ENCODE peak calls at places on chromosome 20, in nine cellular contexts. W is fibroblast of lung, C is fibroblast of mammary gland, B is GM23338, U is glutamatergic neuron, F is HL-60, J is brain microvascular endothelial cell, Z is GM10248, N is GM06990. T is an unnamed sample.

GRCh38 chr20:43530321-43531090 is 23.0 kb downstream of the L3MBTL1 start:
- DNase-seq in W (no peak), C (no peak), B (no peak), U (no peak), F (no peak), J (no peak), Z (no peak), N (no peak), T (no peak)

GRCh38 chr20:35014537-35014936 is 58.9 kb downstream of the MYH7B start:
- DNase-seq in W (no peak), C (no peak), B (no peak), U (no peak), F (peak), J (no peak), Z (no peak), N (no peak), T (no peak)

GRCh38 chr20:8557711-8558110 is 425.6 kb downstream of the PLCB1 start:
- DNase-seq in W (peak), C (peak), B (no peak), U (no peak), F (no peak), J (peak), Z (no peak), N (no peak), T (no peak)

GRCh38 chr20:6071162-6071695 is 17.4 kb upstream of the LRRN4 start:
- DNase-seq in W (no peak), C (no peak), B (no peak), U (no peak), F (no peak), J (no peak), Z (no peak), N (no peak), T (no peak)

GRCh38 chr20:23205656-23206055 is 119.5 kb upstream of the CD93 start:
- DNase-seq in W (peak), C (peak), B (peak), U (peak), F (no peak), J (no peak), Z (no peak), N (no peak), T (no peak)

GRCh38 chr20:61966492-61967244 is 99.0 kb downstream of the TAF4 start:
- DNase-seq in W (no peak), C (no peak), B (no peak), U (no peak), F (no peak), J (no peak), Z (no peak), N (no peak), T (no peak)

GRCh38 chr20:31573555-31574295 is 31.4 kb upstream of the ID1 start:
- DNase-seq in W (peak), C (no peak), B (no peak), U (no peak), F (no peak), J (no peak), Z (no peak), N (no peak), T (no peak)

GRCh38 chr20:46341374-46342044 is 33.2 kb upstream of the CDH22 start:
- DNase-seq in W (no peak), C (no peak), B (no peak), U (no peak), F (no peak), J (no peak), Z (no peak), N (no peak), T (no peak)

GRCh38 chr20:11267131-11267761 is 593.4 kb upstream of the JAG1 start:
- DNase-seq in W (peak), C (peak), B (peak), U (no peak), F (no peak), J (peak), Z (peak), N (peak), T (peak)

GRCh38 chr20:11585752-11586352 is 331.8 kb upstream of the BTBD3 start:
- DNase-seq in W (peak), C (peak), B (peak), U (no peak), F (no peak), J (peak), Z (no peak), N (no peak), T (no peak)

GRCh38 chr20:40948352-40949267 is 80.0 kb upstream of the TOP1 start:
- DNase-seq in W (peak), C (peak), B (no peak), U (no peak), F (no peak), J (no peak), Z (no peak), N (no peak), T (no peak)

GRCh38 chr20:11350126-11351005 is 567.3 kb upstream of the BTBD3 start:
- DNase-seq in W (peak), C (peak), B (no peak), U (no peak), F (peak), J (no peak), Z (no peak), N (no peak), T (no peak)

GRCh38 chr20:19815553-19815991 is 57.5 kb downstream of the RIN2 start:
- DNase-seq in W (peak), C (peak), B (peak), U (no peak), F (no peak), J (peak), Z (no peak), N (peak), T (no peak)

GRCh38 chr20:51803157-51803854 is 985 bp upstream of the SALL4 start:
- DNase-seq in W (peak), C (no peak), B (no peak), U (no peak), F (no peak), J (peak), Z (no peak), N (no peak), T (no peak)

GRCh38 chr20:10315138-10315537 is 96.5 kb downstream of the SNAP25 start:
- DNase-seq in W (no peak), C (no peak), B (no peak), U (no peak), F (no peak), J (no peak), Z (no peak), N (no peak), T (no peak)

GRCh38 chr20:52482049-52482448 is 290.5 kb upstream of the ZFP64 start:
- DNase-seq in W (no peak), C (no peak), B (no peak), U (no peak), F (no peak), J (no peak), Z (no peak), N (no peak), T (no peak)

GRCh38 chr20:52953020-52953419 is 19.1 kb upstream of the TSHZ2 start:
- DNase-seq in W (peak), C (peak), B (no peak), U (no peak), F (no peak), J (no peak), Z (no peak), N (no peak), T (no peak)

GRCh38 chr20:41221614-41222218 is 84.4 kb downstream of the PLCG1 start:
- DNase-seq in W (peak), C (no peak), B (no peak), U (no peak), F (no peak), J (no peak), Z (no peak), N (no peak), T (no peak)

GRCh38 chr20:43715044-43715443 is 11.8 kb downstream of the GTSF1L start:
- DNase-seq in W (no peak), C (no peak), B (no peak), U (no peak), F (no peak), J (no peak), Z (no peak), N (no peak), T (no peak)

GRCh38 chr20:54208492-54209044 is 681 bp downstream of the PFDN4 start:
- DNase-seq in W (peak), C (peak), B (peak), U (no peak), F (peak), J (peak), Z (peak), N (no peak), T (peak)

GRCh38 chr20:24949756-24950127 is 673 bp downstream of the CST7 start:
- DNase-seq in W (no peak), C (no peak), B (no peak), U (no peak), F (peak), J (no peak), Z (no peak), N (no peak), T (no peak)

GRCh38 chr20:22106308-22106938 is 401.0 kb downstream of the PAX1 start:
- DNase-seq in W (no peak), C (peak), B (peak), U (no peak), F (no peak), J (peak), Z (no peak), N (no peak), T (no peak)

GRCh38 chr20:14521436-14521835 is 184.0 kb upstream of the FLRT3 start:
- DNase-seq in W (peak), C (peak), B (no peak), U (no peak), F (no peak), J (no peak), Z (no peak), N (no peak), T (no peak)

GRCh38 chr20:6812530-6812929 is 45.0 kb downstream of the BMP2 start:
- DNase-seq in W (no peak), C (no peak), B (peak), U (no peak), F (no peak), J (no peak), Z (no peak), N (no peak), T (no peak)

GRCh38 chr20:50274570-50275430 is 84.2 kb downstream of the CEBPB start:
- DNase-seq in W (no peak), C (no peak), B (no peak), U (no peak), F (peak), J (no peak), Z (no peak), N (no peak), T (no peak)

GRCh38 chr20:10855031-10855430 is 181.2 kb upstream of the JAG1 start:
- DNase-seq in W (peak), C (peak), B (no peak), U (no peak), F (no peak), J (no peak), Z (no peak), N (no peak), T (no peak)

GRCh38 chr20:46132705-46133120 is 14.6 kb downstream of the CD40 start:
- DNase-seq in W (peak), C (peak), B (peak), U (peak), F (peak), J (peak), Z (peak), N (peak), T (peak)

GRCh38 chr20:31666258-31667042 is 28.7 kb downstream of the COX4I2 start:
- DNase-seq in W (no peak), C (peak), B (no peak), U (no peak), F (peak), J (no peak), Z (no peak), N (no peak), T (no peak)

GRCh38 chr20:44706371-44707258 is 8.6 kb upstream of the CCN5 start:
- DNase-seq in W (peak), C (peak), B (no peak), U (peak), F (no peak), J (no peak), Z (no peak), N (no peak), T (no peak)

GRCh38 chr20:47468290-47469050 is 33.2 kb upstream of the NCOA3 start:
- DNase-seq in W (no peak), C (no peak), B (no peak), U (no peak), F (peak), J (no peak), Z (peak), N (peak), T (peak)

GRCh38 chr20:46683939-46684750 is 5.1 kb downstream of the TP53RK start:
- DNase-seq in W (peak), C (peak), B (peak), U (peak), F (no peak), J (peak), Z (no peak), N (no peak), T (no peak)

GRCh38 chr20:39789411-39789810 is 827.3 kb downstream of the DHX35 start:
- DNase-seq in W (no peak), C (peak), B (peak), U (no peak), F (no peak), J (no peak), Z (no peak), N (no peak), T (no peak)

GRCh38 chr20:31693402-31693801 is 29.3 kb downstream of the BCL2L1 start:
- DNase-seq in W (no peak), C (no peak), B (no peak), U (no peak), F (no peak), J (no peak), Z (no peak), N (no peak), T (no peak)

GRCh38 chr20:12715371-12715770 is 293.4 kb upstream of the SPTLC3 start:
- DNase-seq in W (no peak), C (no peak), B (no peak), U (no peak), F (no peak), J (no peak), Z (no peak), N (no peak), T (no peak)

GRCh38 chr20:60001027-60001567 is 42.9 kb downstream of the CDH26 start:
- DNase-seq in W (no peak), C (peak), B (no peak), U (no peak), F (no peak), J (no peak), Z (no peak), N (no peak), T (no peak)

GRCh38 chr20:5665417-5665816 is 84.8 kb upstream of the SHLD1 start:
- DNase-seq in W (no peak), C (no peak), B (no peak), U (no peak), F (no peak), J (no peak), Z (no peak), N (no peak), T (no peak)

GRCh38 chr20:38726849-38727601 is 2.7 kb downstream of the SLC32A1 start:
- DNase-seq in W (no peak), C (peak), B (peak), U (peak), F (no peak), J (no peak), Z (peak), N (peak), T (peak)

GRCh38 chr20:61764471-61765020 is 301.1 kb downstream of the TAF4 start:
- DNase-seq in W (no peak), C (no peak), B (no peak), U (no peak), F (no peak), J (no peak), Z (no peak), N (no peak), T (no peak)

DNA sequence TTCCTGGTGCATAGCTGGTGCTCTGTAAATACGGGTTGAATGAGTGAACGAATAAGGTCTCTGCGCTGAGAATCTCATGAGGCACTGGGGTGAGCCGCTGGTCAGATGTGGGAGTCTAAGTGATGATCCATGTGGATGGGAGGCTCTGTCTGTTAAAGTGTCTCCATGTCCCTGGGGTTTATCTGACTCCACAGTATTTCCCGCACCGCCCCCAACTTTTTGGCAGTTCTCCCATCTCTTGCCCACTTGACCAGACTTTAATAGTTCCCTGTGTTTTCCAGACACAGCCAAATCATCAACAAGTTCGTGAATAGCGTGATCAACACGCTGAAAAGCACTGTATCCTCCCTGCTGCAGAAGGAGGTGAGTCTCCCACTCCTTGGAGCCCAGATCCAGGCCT is 9.9 kb downstream of the BPIFA2 start:
- DNase-seq in W (no peak), C (no peak), B (no peak), U (no peak), F (no peak), J (no peak), Z (no peak), N (no peak), T (no peak)
- TF ChIP-seq CTCF in W (no peak), C (no peak), B (no peak), U (no peak), F (no peak), J (no peak), Z (no peak), N (no peak), T (no peak)

GRCh38 chr20:36477475-36477874 is 63.8 kb upstream of the MYL9 start:
- DNase-seq in W (no peak), C (no peak), B (no peak), U (no peak), F (no peak), J (no peak), Z (no peak), N (no peak), T (no peak)

GRCh38 chr20:36480456-36481048 is 60.8 kb upstream of the MYL9 start:
- DNase-seq in W (no peak), C (no peak), B (no peak), U (no peak), F (no peak), J (no peak), Z (no peak), N (no peak), T (no peak)

GRCh38 chr20:36479938-36480337 is 61.4 kb upstream of the MYL9 start:
- DNase-seq in W (no peak), C (no peak), B (peak), U (no peak), F (no peak), J (no peak), Z (no peak), N (no peak), T (no peak)

GRCh38 chr20:36481380-36482043 is 59.8 kb upstream of the MYL9 start:
- DNase-seq in W (no peak), C (peak), B (peak), U (no peak), F (no peak), J (no peak), Z (no peak), N (no peak), T (no peak)

DNA sequence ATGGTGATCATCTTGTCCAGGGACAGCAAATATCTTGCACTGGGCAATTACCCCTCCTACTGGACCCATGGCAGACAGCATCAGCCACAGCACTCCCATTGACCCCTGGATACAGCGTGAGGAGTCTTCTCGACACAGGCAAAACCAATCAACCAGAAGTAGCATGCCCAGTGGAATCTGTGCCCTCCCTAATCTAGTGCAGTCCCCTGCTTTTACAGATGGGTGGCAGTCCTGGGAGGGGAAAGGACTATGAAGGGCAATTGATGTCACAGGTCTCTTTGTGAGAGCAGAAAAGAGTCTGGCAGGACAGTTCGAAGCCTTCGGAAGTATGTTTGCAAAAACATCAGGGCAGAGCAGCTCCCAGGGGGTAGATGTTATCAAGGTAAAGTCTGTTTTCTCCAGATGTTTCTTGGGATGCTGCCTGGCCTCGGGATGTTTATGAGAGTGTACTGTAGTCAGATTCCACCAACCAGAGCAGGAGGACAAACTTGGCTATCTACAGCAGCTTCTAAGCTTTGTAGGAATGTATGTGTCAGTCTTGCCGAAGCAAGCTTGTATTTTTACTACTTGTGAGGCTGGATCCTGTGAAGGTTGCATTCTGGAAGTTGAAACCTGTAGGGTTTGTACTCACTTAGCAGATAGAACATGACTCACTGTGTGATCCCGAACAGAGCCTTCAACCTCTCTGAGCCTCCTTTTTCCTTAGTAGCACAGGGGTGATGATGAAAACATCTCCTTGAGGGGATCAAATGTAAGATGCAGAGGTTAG is 63.0 kb upstream of the MYL9 start:
- DNase-seq in W (no peak), C (no peak), B (no peak), U (no peak), F (no peak), J (peak), Z (no peak), N (no peak), T (no peak)
- TF ChIP-seq CTCF in W (no peak), C (no peak), B (no peak), U (no peak), F (no peak), J (peak), Z (no peak), N (peak), T (no peak)

DNA sequence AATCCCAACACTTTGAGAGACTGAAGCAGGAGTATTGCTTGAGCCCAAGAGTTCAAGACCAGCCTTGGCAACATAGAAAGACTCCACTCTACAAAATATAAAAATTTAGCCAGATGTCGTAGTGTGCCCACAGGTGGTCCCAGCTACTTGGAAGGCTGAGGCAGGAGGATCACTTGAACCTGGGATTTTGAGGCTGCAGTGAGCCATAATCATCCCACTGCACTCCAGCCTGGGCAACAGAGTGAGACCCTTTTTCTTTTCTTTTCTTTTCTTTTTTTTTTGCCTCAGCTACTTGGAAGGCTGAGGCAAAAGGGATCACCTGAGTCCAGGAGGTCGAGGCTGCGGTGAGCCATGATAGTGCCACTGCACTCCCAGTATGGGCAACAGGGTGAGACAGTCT is 17.9 kb downstream of the FASTKD5 start:
- DNase-seq in W (no peak), C (no peak), B (no peak), U (no peak), F (no peak), J (no peak), Z (no peak), N (no peak), T (no peak)
- TF ChIP-seq CTCF in W (no peak), C (no peak), B (no peak), U (no peak), F (no peak), J (no peak), Z (no peak), N (no peak), T (no peak)

GRCh38 chr20:63290677-63291472 is 2.1 kb upstream of the COL20A1 start:
- DNase-seq in W (peak), C (peak), B (peak), U (peak), F (peak), J (peak), Z (peak), N (peak), T (peak)

GRCh38 chr20:63291811-63292210 is 1.2 kb upstream of the COL20A1 start:
- DNase-seq in W (no peak), C (no peak), B (no peak), U (no peak), F (no peak), J (no peak), Z (no peak), N (no peak), T (no peak)

GRCh38 chr20:63289311-63290135 is 3.5 kb upstream of the COL20A1 start:
- DNase-seq in W (no peak), C (no peak), B (no peak), U (no peak), F (no peak), J (no peak), Z (no peak), N (no peak), T (no peak)

GRCh38 chr20:63288581-63289251 is 4.3 kb upstream of the COL20A1 start:
- DNase-seq in W (no peak), C (no peak), B (no peak), U (no peak), F (no peak), J (no peak), Z (no peak), N (no peak), T (no peak)

DNA sequence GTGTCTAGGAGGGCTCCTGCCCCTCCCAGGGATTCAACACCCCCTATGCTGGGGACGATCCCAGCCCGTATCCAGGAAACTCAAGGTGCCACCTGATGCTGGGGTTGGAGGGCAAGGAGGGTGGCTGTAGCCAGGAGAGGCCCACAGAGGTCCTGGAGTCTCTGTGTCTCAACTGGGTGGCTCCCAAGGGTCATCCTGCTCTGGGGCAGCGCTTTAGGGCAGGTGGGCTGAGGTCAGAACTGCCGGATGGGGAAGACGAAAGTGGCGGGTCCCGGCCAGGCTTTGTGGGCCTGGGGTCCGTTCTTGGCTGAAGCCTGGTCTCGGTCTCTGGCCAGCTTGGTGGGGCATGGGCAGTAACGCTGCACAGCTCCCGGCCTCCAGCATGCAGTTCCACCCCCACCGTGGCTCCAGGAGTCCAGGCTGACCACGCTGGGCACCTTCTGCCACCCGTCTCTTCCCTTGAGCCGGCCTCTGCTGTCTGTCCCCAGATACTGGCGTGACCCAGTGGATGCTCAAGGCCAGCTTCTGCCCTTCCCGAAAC is 2.8 kb upstream of the COL20A1 start:
- DNase-seq in W (no peak), C (no peak), B (no peak), U (no peak), F (no peak), J (no peak), Z (no peak), N (no peak), T (no peak)
- TF ChIP-seq CTCF in W (no peak), C (no peak), B (no peak), U (no peak), F (no peak), J (no peak), Z (no peak), N (no peak), T (no peak)